ENCODE peak calls at places on chromosomes 1 and 21, in nine cellular contexts. S is lower lobe of right lung, Q is hypothalamus, C is ELR, N is RWPE1, R is astrocyte of the spinal cord, J is right atrium auricular region, X is GM03348, G is NCI-H1105. V is an unnamed sample.

GRCh38 chr21:46410516-46410915 is 48.2 kb upstream of the DIP2A start:
- DNase-seq in S (peak), Q (no peak), C (no peak), N (no peak), R (no peak), J (no peak), X (no peak), G (no peak), V (no peak)

GRCh38 chr1:5684791-5685190 is 307.4 kb downstream of the NPHP4 start:
- DNase-seq in S (no peak), Q (no peak), C (no peak), N (no peak), R (no peak), J (no peak), X (no peak), G (no peak), V (no peak)

GRCh38 chr1:2326524-2326923 is 64.8 kb downstream of the MORN1 start:
- DNase-seq in S (no peak), Q (no peak), C (no peak), N (no peak), R (no peak), J (no peak), X (no peak), G (no peak), V (no peak)

GRCh38 chr1:109256085-109256484 is 6.7 kb downstream of the CELSR2 start:
- DNase-seq in S (no peak), Q (no peak), C (no peak), N (no peak), R (no peak), J (no peak), X (no peak), G (no peak), V (no peak)

GRCh38 chr1:83626603-83627002 is 372.3 kb downstream of the TTLL7 start:
- DNase-seq in S (no peak), Q (no peak), C (no peak), N (no peak), R (no peak), J (no peak), X (no peak), G (no peak), V (no peak)

GRCh38 chr1:156073740-156074139 is 8.5 kb downstream of the MEX3A start:
- DNase-seq in S (no peak), Q (no peak), C (no peak), N (no peak), R (no peak), J (no peak), X (no peak), G (no peak), V (no peak)

GRCh38 chr1:207840380-207840779 is 70.5 kb downstream of the CD34 start:
- DNase-seq in S (no peak), Q (no peak), C (no peak), N (no peak), R (no peak), J (no peak), X (no peak), G (no peak), V (no peak)

GRCh38 chr1:154485106-154485505 is 16.9 kb upstream of the TDRD10 start:
- DNase-seq in S (no peak), Q (no peak), C (no peak), N (no peak), R (no peak), J (peak), X (no peak), G (no peak), V (no peak)

GRCh38 chr1:60978421-60979357 is 103.7 kb upstream of the NFIA start:
- DNase-seq in S (no peak), Q (no peak), C (peak), N (peak), R (no peak), J (no peak), X (peak), G (no peak), V (peak)

GRCh38 chr1:193538004-193538355 is 351.6 kb upstream of the B3GALT2 start:
- DNase-seq in S (no peak), Q (no peak), C (no peak), N (no peak), R (no peak), J (no peak), X (no peak), G (no peak), V (no peak)

GRCh38 chr1:101264699-101265098 is 27.9 kb downstream of the S1PR1 start:
- DNase-seq in S (no peak), Q (no peak), C (no peak), N (no peak), R (no peak), J (no peak), X (no peak), G (no peak), V (peak)

GRCh38 chr21:25750085-25750484 is 15.3 kb downstream of the GABPA start:
- DNase-seq in S (no peak), Q (no peak), C (no peak), N (no peak), R (no peak), J (no peak), X (no peak), G (no peak), V (no peak)

GRCh38 chr1:221274373-221274772 is 395.1 kb downstream of the HLX start:
- DNase-seq in S (no peak), Q (no peak), C (no peak), N (no peak), R (no peak), J (no peak), X (no peak), G (peak), V (no peak)